ENCODE peak calls at places on chromosomes 7 and 10, in eight cellular contexts. Y, L, H, D, G, M, P and C are unnamed samples.

GRCh38 chr7:15709978-15710377 is 23.5 kb upstream of the MEOX2 start:
- DNase-seq in P (no peak), D (no peak), M (no peak), G (no peak), Y (no peak), L (peak), H (no peak), C (no peak)

GRCh38 chr10:49106451-49106850 is 8.9 kb downstream of the VSTM4 start:
- DNase-seq in P (no peak), M (no peak), D (peak), L (peak), H (no peak), G (peak), Y (no peak), C (no peak)

GRCh38 chr10:10855178-10855577 is 162.5 kb upstream of the CELF2 start:
- DNase-seq in M (no peak), P (no peak), D (no peak), H (no peak), L (no peak), Y (no peak), G (no peak), C (no peak)

GRCh38 chr10:132229834-132230556 is 43.2 kb downstream of the DPYSL4 start:
- DNase-seq in D (no peak), G (peak), H (no peak), L (peak), M (no peak), P (no peak), Y (no peak), C (no peak)

GRCh38 chr10:15370741-15371701 is at the start of gene FAM171A1:
- DNase-seq in Y (peak), P (peak), G (peak), D (peak), M (peak), H (no peak), L (peak), C (no peak)

GRCh38 chr7:70545214-70545613 is 586.7 kb upstream of the GALNT17 start:
- DNase-seq in H (no peak), D (no peak), P (no peak), Y (no peak), L (no peak), G (no peak), M (no peak), C (no peak)

GRCh38 chr10:121213436-121213835 is 362.3 kb downstream of the WDR11 start:
- DNase-seq in D (no peak), G (no peak), L (no peak), P (no peak), Y (no peak), M (no peak), H (no peak), C (no peak)

GRCh38 chr10:30456262-30456661 is 22.3 kb downstream of the MAP3K8 start:
- DNase-seq in G (no peak), H (no peak), M (no peak), L (no peak), Y (peak), P (no peak), D (no peak), C (no peak)

GRCh38 chr7:95904099-95904498 is 131.7 kb downstream of the DYNC1I1 start:
- DNase-seq in Y (no peak), P (no peak), L (no peak), M (no peak), G (no peak), D (no peak), H (no peak), C (no peak)

GRCh38 chr7:133165001-133165400 is 83.1 kb upstream of the CHCHD3 start:
- DNase-seq in L (no peak), M (no peak), D (no peak), H (no peak), P (no peak), Y (no peak), G (no peak), C (no peak)

GRCh38 chr10:26799342-26799741 is 61.4 kb downstream of the ABI1 start:
- DNase-seq in P (no peak), L (no peak), Y (peak), M (no peak), D (no peak), G (no peak), H (no peak), C (no peak)

GRCh38 chr10:70137927-70138883 is 5.6 kb upstream of the AIFM2 start:
- DNase-seq in M (no peak), P (no peak), G (no peak), D (no peak), Y (no peak), H (no peak), L (no peak), C (no peak)

GRCh38 chr10:124150189-124150806 is 56.9 kb upstream of the CHST15 start:
- DNase-seq in H (no peak), D (no peak), G (no peak), L (no peak), Y (no peak), M (no peak), P (no peak), C (no peak)

GRCh38 chr10:12499587-12499986 is 150.2 kb downstream of the CAMK1D start:
- DNase-seq in L (peak), H (no peak), M (no peak), Y (peak), G (no peak), P (no peak), D (no peak), C (no peak)

GRCh38 chr10:12499066-12499465 is 149.7 kb downstream of the CAMK1D start:
- DNase-seq in G (no peak), H (no peak), P (no peak), D (no peak), M (peak), L (no peak), Y (no peak), C (no peak)

GRCh38 chr10:12501851-12502525 is 152.6 kb downstream of the CAMK1D start:
- DNase-seq in P (peak), G (no peak), Y (no peak), M (no peak), L (no peak), D (peak), H (no peak), C (no peak)

GRCh38 chr10:12501324-12501723 is 152.0 kb downstream of the CAMK1D start:
- DNase-seq in G (no peak), Y (no peak), P (peak), H (no peak), M (no peak), D (no peak), L (peak), C (peak)

GRCh38 chr10:12500406-12501303 is 151.3 kb downstream of the CAMK1D start:
- DNase-seq in Y (peak), H (no peak), M (no peak), L (peak), P (peak), D (no peak), G (no peak), C (peak)
- H3K4me3 ChIP-seq in Y (no peak), H (no peak), M (no peak), L (no peak), P (no peak), D (no peak), G (no peak), C (no peak)

DNA sequence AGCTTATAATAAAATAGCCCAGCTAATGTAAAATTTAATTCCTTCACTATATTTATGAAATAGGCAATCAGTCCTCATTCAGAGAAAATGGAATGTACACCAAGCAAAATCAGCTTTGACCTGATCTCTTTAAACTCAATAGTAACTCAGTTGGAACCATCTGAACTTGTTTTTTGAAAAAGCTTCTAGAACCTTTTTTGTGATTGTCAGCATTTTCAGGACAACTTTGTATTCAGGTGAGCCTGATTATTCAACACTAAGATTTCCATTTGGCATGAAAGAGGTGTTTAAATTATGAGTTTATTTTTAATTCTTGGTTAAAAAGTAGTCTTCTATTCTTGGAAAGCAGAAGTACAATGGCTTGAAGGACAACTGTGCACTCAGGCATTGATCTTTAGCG is 89.5 kb downstream of the FRMD4A start:
- DNase-seq in G (no peak), L (no peak), D (no peak), P (no peak), M (no peak), H (no peak), Y (no peak), C (no peak)
- TF ChIP-seq CTCF in G (no peak), L (no peak), D (no peak), P (no peak), M (no peak), H (no peak), Y (no peak), C (no peak)

GRCh38 chr7:11833431-11833830 is 1.4 kb upstream of the THSD7A start:
- DNase-seq in H (no peak), D (no peak), G (no peak), Y (peak), P (no peak), L (no peak), M (no peak), C (no peak)

GRCh38 chr7:11831727-11832495 is at the start of gene THSD7A:
- DNase-seq in G (peak), M (peak), H (no peak), L (peak), Y (peak), D (peak), P (peak), C (no peak)

GRCh38 chr7:11830582-11831382 is 1.2 kb downstream of the THSD7A start:
- DNase-seq in L (peak), P (peak), H (no peak), G (no peak), Y (peak), M (peak), D (no peak), C (no peak)

GRCh38 chr7:11830004-11830403 is 2.0 kb downstream of the THSD7A start:
- DNase-seq in P (no peak), H (no peak), G (no peak), M (no peak), L (no peak), D (no peak), Y (no peak), C (no peak)

GRCh38 chr7:11831383-11831726 is 643 bp downstream of the THSD7A start:
- DNase-seq in M (peak), G (no peak), H (no peak), L (peak), P (no peak), D (no peak), Y (no peak), C (no peak)
- H3K4me3 ChIP-seq in M (peak), G (peak), H (peak), L (peak), P (peak), D (peak), Y (peak), C (peak)

GRCh38 chr10:128178319-128178937 is 52.2 kb upstream of the MKI67 start:
- DNase-seq in H (no peak), G (no peak), M (no peak), L (peak), D (no peak), Y (peak), P (peak), C (no peak)
- TF ChIP-seq CTCF in H (no peak), G (no peak), M (peak), L (peak), D (no peak), Y (peak), P (peak), C (no peak)

DNA sequence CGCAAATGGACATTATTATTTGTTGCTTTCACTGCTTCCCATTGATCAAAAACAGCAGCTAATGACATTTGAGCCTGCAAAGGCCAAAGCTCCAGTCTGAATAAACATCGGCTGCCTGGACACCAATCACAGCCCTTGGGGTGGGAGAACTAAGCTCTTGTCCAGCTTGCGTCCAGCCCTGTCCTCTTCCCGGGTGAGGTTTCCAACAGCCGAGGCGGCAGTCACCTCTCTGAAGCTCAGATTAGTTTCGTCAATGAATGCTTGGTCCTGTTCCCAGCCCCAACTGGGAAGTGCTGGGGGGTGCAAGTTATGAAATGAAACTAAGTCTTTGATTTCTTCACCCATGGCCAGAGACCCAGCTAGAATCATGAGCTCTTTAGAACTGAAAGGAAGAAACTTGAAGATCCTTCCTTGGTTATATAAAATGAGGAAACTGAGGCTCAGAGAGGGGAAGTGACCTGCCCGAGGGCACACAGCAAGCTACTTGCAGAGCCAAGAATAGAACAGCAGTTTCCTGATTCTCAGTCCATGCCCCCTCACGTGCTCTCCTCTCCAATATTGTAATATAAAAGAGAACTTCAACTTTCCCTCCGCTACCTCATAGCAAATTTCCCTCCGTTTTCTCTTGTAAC is 114.0 kb upstream of the TCF7L2 start:
- DNase-seq in M (no peak), P (no peak), D (peak), L (peak), Y (no peak), H (no peak), G (no peak), C (no peak)
- H3K4me3 ChIP-seq in M (no peak), P (no peak), D (no peak), L (no peak), Y (no peak), H (no peak), G (peak), C (no peak)

DNA sequence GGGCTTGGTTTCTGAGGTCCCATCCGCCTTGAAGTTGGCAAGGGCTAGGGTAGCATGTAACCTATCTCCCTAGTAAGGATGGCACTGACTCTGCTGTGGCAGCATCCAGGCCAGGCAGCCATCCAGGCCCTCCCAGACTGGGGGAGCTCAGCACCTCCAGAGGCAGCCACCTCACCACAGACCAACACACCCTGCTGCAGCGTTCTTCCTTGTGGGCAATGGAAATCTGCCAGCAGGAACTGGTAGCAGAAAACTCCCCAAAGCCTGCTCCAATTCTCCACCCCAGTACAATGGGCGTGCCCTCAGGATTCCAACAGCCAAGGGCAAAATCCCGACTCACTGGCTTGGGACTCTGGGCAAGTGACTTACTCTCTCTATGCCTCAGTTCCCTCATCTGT is 27.5 kb downstream of the DLG5 start:
- DNase-seq in M (peak), D (peak), L (peak), P (no peak), H (no peak), Y (no peak), G (no peak), C (no peak)
- TF ChIP-seq CTCF in M (no peak), D (no peak), L (no peak), P (no peak), H (no peak), Y (no peak), G (no peak), C (no peak)